ENCODE peak calls at places on chromosomes 5 and 9, in six cellular contexts. D, J, G, F, K and Y are unnamed samples.

GRCh38 chr9:135907006-135907434 is 326 bp downstream of the CAMSAP1 start:
- DNase-seq in D (no peak), J (no peak), G (no peak), F (no peak), K (no peak), Y (peak; percentile 61)

GRCh38 chr5:179504191-179504590 is 46.2 kb upstream of the RUFY1 start:
- DNase-seq in D (no peak), J (no peak), G (no peak), F (no peak), K (no peak), Y (no peak)

GRCh38 chr9:120396418-120396817 is 183.5 kb downstream of the CDK5RAP2 start:
- DNase-seq in D (no peak), J (no peak), G (no peak), F (no peak), K (no peak), Y (no peak)

GRCh38 chr5:180820788-180821321 is 18.2 kb upstream of the MGAT1 start:
- DNase-seq in D (no peak), J (no peak), G (no peak), F (no peak), K (no peak), Y (no peak)

GRCh38 chr5:157602505-157602904 is 26.9 kb upstream of the ADAM19 start:
- DNase-seq in D (no peak), J (no peak), G (no peak), F (peak; percentile 24), K (no peak), Y (peak; percentile 12)

GRCh38 chr9:135566552-135566951 is 5.0 kb downstream of the PAEP start:
- DNase-seq in D (no peak), J (no peak), G (no peak), F (no peak), K (no peak), Y (no peak)

GRCh38 chr9:133160742-133161541 is 2.8 kb downstream of the GBGT1 start:
- DNase-seq in D (peak; percentile 94), J (peak; percentile 82), G (no peak), F (peak; percentile 56), K (peak; percentile 52), Y (peak; percentile 81)

GRCh38 chr9:83432104-83432627 is 106.0 kb downstream of the FRMD3 start:
- DNase-seq in D (peak; percentile 40), J (no peak), G (no peak), F (peak; percentile 60), K (peak; percentile 59), Y (no peak)

GRCh38 chr5:34022131-34022705 is 14.4 kb upstream of the AMACR start:
- DNase-seq in D (no peak), J (no peak), G (no peak), F (no peak), K (no peak), Y (peak; percentile 22)

GRCh38 chr9:129317179-129318011 is 139.3 kb upstream of the IER5L start:
- DNase-seq in D (no peak), J (peak; percentile 38), G (no peak), F (no peak), K (peak; percentile 69), Y (peak; percentile 37)

GRCh38 chr5:84430863-84431663 is 46.4 kb upstream of the EDIL3 start:
- DNase-seq in D (no peak), J (no peak), G (no peak), F (no peak), K (no peak), Y (no peak)

GRCh38 chr9:133690111-133690561 is 48.0 kb downstream of the SARDH start:
- DNase-seq in D (no peak), J (no peak), G (no peak), F (no peak), K (no peak), Y (no peak)

GRCh38 chr5:177111720-177112394 is 21.7 kb upstream of the NSD1 start:
- DNase-seq in D (peak; percentile 84), J (peak; percentile 76), G (no peak), F (peak; percentile 63), K (peak; percentile 67), Y (peak; percentile 67)

GRCh38 chr5:25285116-25285515 is 640.3 kb upstream of the CDH10 start:
- DNase-seq in D (no peak), J (no peak), G (no peak), F (no peak), K (no peak), Y (no peak)

GRCh38 chr5:145350501-145350900 is 484.6 kb downstream of the PRELID2 start:
- DNase-seq in D (no peak), J (no peak), G (no peak), F (peak; percentile 56), K (no peak), Y (no peak)

GRCh38 chr5:175378444-175379028 is 65.4 kb downstream of the DRD1 start:
- DNase-seq in D (peak; percentile 84), J (no peak), G (no peak), F (no peak), K (no peak), Y (no peak)

GRCh38 chr9:26975728-26976707 is 19.8 kb downstream of the IFT74 start:
- DNase-seq in D (peak; percentile 40), J (peak; percentile 8), G (no peak), F (peak; percentile 42), K (peak; percentile 32), Y (peak; percentile 73)

GRCh38 chr5:137014731-137015130 is 484.4 kb downstream of the SPOCK1 start:
- DNase-seq in D (no peak), J (no peak), G (no peak), F (no peak), K (no peak), Y (no peak)

GRCh38 chr5:149376104-149376503 is 3.0 kb downstream of the IL17B start:
- DNase-seq in D (no peak), J (no peak), G (no peak), F (no peak), K (no peak), Y (no peak)

GRCh38 chr9:34046784-34047379 is 1.8 kb downstream of the UBAP2 start:
- DNase-seq in D (no peak), J (no peak), G (peak; percentile 17), F (peak; percentile 62), K (no peak), Y (peak; percentile 74)

GRCh38 chr9:18359335-18359734 is 114.6 kb upstream of the ADAMTSL1 start:
- DNase-seq in D (no peak), J (no peak), G (no peak), F (peak; percentile 92), K (no peak), Y (no peak)

GRCh38 chr5:141824717-141825116 is 53.5 kb downstream of the PCDH1 start:
- DNase-seq in D (no peak), J (no peak), G (no peak), F (no peak), K (no peak), Y (no peak)

GRCh38 chr9:101495810-101496209 is 37.8 kb upstream of the RNF20 start:
- DNase-seq in D (no peak), J (no peak), G (no peak), F (peak; percentile 64), K (no peak), Y (no peak)

GRCh38 chr9:138121438-138122050 is 244.0 kb downstream of the CACNA1B start:
- DNase-seq in D (no peak), J (no peak), G (no peak), F (no peak), K (no peak), Y (no peak)
- TF ChIP-seq MYC in D (no peak), J (no peak), G (no peak), F (no peak), K (no peak), Y (no peak)

DNA sequence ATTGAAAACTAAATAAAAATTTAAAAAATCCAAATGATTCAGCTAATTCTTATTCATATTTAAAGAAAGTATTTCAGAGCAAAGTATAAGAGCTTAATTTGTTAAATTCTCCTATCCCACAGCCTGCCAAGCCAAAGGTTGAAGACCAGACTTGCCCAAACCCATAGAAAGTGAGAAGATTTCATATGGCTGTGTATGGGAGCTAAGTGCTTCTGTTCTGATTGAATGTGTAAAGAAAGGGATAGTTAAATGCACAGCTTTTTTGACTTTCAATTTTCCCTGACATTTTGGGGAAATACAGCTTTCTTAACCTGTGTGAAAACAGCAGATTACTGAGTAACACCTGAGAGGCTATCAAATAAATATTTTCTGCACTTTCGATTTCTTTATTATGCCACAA is 125.0 kb upstream of the MTAP start:
- DNase-seq in D (no peak), J (no peak), G (no peak), F (no peak), K (no peak), Y (no peak)
- TF ChIP-seq CTCF in D (no peak), J (no peak), G (no peak), F (no peak), K (no peak), Y (no peak)

GRCh38 chr5:7539571-7539970 is 143.6 kb downstream of the ADCY2 start:
- DNase-seq in D (no peak), J (no peak), G (no peak), F (no peak), K (no peak), Y (no peak)

GRCh38 chr5:7546555-7546954 is 150.6 kb downstream of the ADCY2 start:
- DNase-seq in D (no peak), J (no peak), G (no peak), F (no peak), K (no peak), Y (no peak)

GRCh38 chr5:7537573-7537972 is 141.6 kb downstream of the ADCY2 start:
- DNase-seq in D (no peak), J (no peak), G (no peak), F (no peak), K (no peak), Y (no peak)

GRCh38 chr5:7541898-7542297 is 146.0 kb downstream of the ADCY2 start:
- DNase-seq in D (no peak), J (no peak), G (no peak), F (no peak), K (no peak), Y (no peak)

DNA sequence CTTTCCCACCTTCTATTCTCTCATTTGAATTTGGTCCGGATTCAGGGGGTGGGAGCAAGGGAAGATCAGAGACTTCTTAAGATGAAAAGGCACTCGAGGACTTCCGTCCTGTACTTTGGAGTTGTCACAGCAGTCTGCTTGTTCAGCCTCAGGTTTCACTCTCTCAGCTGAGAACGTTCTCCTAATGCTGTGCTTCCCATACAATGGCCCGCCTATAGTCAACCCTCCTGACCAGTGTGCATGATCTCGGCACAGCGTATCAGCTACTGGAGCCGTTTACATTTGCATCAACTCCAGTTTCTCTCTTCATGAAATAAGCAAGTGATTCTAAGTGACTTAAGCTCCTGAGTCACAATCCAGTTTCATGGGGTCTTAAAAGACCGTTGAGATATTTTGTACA is 144.9 kb downstream of the ADCY2 start:
- DNase-seq in D (no peak), J (no peak), G (no peak), F (no peak), K (no peak), Y (no peak)
- TF ChIP-seq MAX in D (no peak), J (no peak), G (no peak), F (no peak), K (no peak), Y (no peak)

DNA sequence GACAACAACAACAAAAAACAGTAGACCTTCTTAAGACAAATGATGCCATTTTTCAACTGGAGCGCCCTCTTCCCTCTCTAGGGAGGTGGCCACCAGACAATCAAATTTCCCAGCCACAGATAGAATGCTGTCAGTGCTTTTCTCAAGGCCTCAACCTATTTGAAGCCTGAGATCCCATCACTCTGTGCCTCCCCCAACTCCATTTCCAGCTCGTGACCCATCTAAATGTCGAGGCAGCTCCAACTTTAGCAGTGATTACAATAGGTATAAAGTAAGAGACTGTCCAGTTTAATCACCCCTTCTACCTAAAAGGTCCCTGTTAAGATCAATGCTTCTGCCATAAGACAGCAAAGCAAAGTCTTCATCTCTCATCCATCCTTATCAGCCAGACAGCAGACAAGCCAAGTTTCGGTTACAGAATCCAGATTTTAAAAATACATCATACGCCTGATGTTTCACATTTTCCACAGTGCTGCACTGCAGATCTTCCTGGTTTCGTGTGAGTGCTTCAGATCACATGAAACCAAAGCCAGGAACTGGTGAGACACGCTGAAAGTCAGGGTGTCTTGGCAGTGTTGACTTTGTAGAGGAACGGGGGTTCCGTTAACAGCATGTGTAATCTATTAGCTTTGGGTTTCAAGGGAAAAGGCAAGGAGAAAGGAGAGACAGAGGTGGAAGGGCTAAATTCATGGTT is 447.8 kb downstream of the ENC1 start:
- DNase-seq in D (no peak), J (no peak), G (no peak), F (no peak), K (no peak), Y (no peak)
- TF ChIP-seq MYC in D (no peak), J (no peak), G (no peak), F (no peak), K (no peak), Y (no peak)